ENCODE peak calls at places on chromosome 18, in nine cellular contexts. W is HuH-7.5; J is PC-3; E is Karpas-422; I is Daoy; S is brain microvascular endothelial cell; Y is OCI-LY7; Q is prostate gland; H is stimulated activated CD8-positive, alpha-beta memory T cell treated with anti-CD3 and anti-CD28 coated beads, Interleukin-4, amount 100 ng/mL, for 48 hours. B is an unnamed sample.

GRCh38 chr18:13376298-13376840 is 157.8 kb downstream of the LDLRAD4 start:
- DNase-seq in Y (no peak), J (no peak), W (no peak), I (no peak), S (no peak), Q (no peak), H (peak; percentile 64), E (no peak), B (peak; percentile 42)

GRCh38 chr18:79680100-79680879 is 687 bp downstream of the CTDP1 start:
- DNase-seq in Y (peak; percentile 4), S (peak; percentile 49), I (peak; percentile 24), E (peak; percentile 65), W (peak; percentile 49), H (peak; percentile 74), J (peak; percentile 58), Q (peak; percentile 43), B (peak; percentile 24)

GRCh38 chr18:42574871-42575270 is 540.6 kb downstream of the RIT2 start:
- DNase-seq in I (no peak), Q (no peak), H (no peak), E (no peak), S (no peak), J (no peak), Y (no peak), W (no peak), B (no peak)

GRCh38 chr18:48355526-48356115 is 53.6 kb downstream of the ZBTB7C start:
- DNase-seq in Q (no peak), I (no peak), W (no peak), S (no peak), Y (no peak), E (no peak), H (no peak), J (no peak), B (no peak)

GRCh38 chr18:72672364-72673151 is 128.4 kb upstream of the CBLN2 start:
- DNase-seq in H (no peak), Y (peak; percentile 14), Q (no peak), E (peak; percentile 85), I (peak; percentile 22), W (no peak), J (peak; percentile 62), S (peak; percentile 28), B (peak; percentile 13)

GRCh38 chr18:70621710-70622109 is 332.9 kb downstream of the SOCS6 start:
- DNase-seq in H (no peak), I (no peak), Q (no peak), E (no peak), J (no peak), Y (no peak), W (no peak), S (no peak), B (no peak)

GRCh38 chr18:59426855-59427254 is 67.8 kb upstream of the LMAN1 start:
- DNase-seq in Y (no peak), J (no peak), E (no peak), I (no peak), Q (no peak), W (no peak), H (no peak), S (no peak), B (no peak)

GRCh38 chr18:655445-655844 is 2.0 kb upstream of the TYMS start:
- DNase-seq in I (no peak), H (no peak), J (no peak), E (no peak), Q (no peak), S (no peak), Y (no peak), W (no peak), B (no peak)

GRCh38 chr18:40046596-40046995 is 1908.4 kb upstream of the PIK3C3 start:
- DNase-seq in I (no peak), W (no peak), J (no peak), H (no peak), Y (no peak), S (no peak), E (no peak), Q (no peak), B (no peak)

GRCh38 chr18:12231040-12231882 is 22.9 kb upstream of the CIDEA start:
- DNase-seq in S (no peak), W (peak; percentile 6), I (no peak), E (no peak), Q (no peak), H (no peak), J (no peak), Y (no peak), B (no peak)

GRCh38 chr18:8427339-8427738 is 181.9 kb upstream of the RAB12 start:
- DNase-seq in Y (no peak), I (no peak), J (no peak), Q (no peak), W (no peak), S (no peak), H (no peak), E (no peak), B (no peak)

GRCh38 chr18:73908323-73908722 is 239.3 kb downstream of the FBXO15 start:
- DNase-seq in J (peak; percentile 45), I (no peak), Q (no peak), Y (no peak), S (peak; percentile 25), W (no peak), E (no peak), H (no peak), B (no peak)

GRCh38 chr18:23828426-23828825 is 139.2 kb downstream of the LAMA3 start:
- DNase-seq in Q (no peak), Y (peak; percentile 53), W (no peak), H (peak; percentile 35), E (no peak), J (peak; percentile 88), S (peak; percentile 85), I (peak; percentile 75), B (peak; percentile 26)

GRCh38 chr18:35983818-35984217 is 11.3 kb downstream of the RMP24 start:
- DNase-seq in Y (no peak), H (no peak), J (no peak), E (no peak), Q (no peak), I (no peak), S (peak; percentile 52), W (no peak), B (no peak)

GRCh38 chr18:14908541-14908940 is 160.6 kb downstream of the ANKRD30B start:
- DNase-seq in W (no peak), I (no peak), S (no peak), H (no peak), Q (no peak), J (no peak), Y (no peak), E (no peak), B (no peak)

GRCh38 chr18:29849145-29849544 is 1193.4 kb downstream of the DSC3 start:
- DNase-seq in H (no peak), Y (no peak), W (no peak), I (no peak), Q (no peak), E (no peak), J (peak; percentile 61), S (no peak), B (no peak)

GRCh38 chr18:22346342-22346967 is 71.3 kb downstream of the CTAGE1 start:
- DNase-seq in Y (no peak), H (no peak), J (peak; percentile 73), Q (peak; percentile 28), I (peak; percentile 83), S (peak; percentile 78), E (no peak), W (no peak), B (no peak)

GRCh38 chr18:7987284-7987976 is 420.3 kb downstream of the PTPRM start:
- DNase-seq in J (peak; percentile 59), H (no peak), W (no peak), Y (no peak), I (peak; percentile 38), E (no peak), S (peak; percentile 88), Q (no peak), B (no peak)

GRCh38 chr18:74819433-74820059 is 221.9 kb downstream of the ZNF407 start:
- DNase-seq in Y (peak; percentile 26), I (no peak), S (no peak), E (peak; percentile 82), H (no peak), W (no peak), Q (no peak), J (peak; percentile 45), B (no peak)

GRCh38 chr18:36818652-36819051 is 10.2 kb downstream of the TPGS2 start:
- DNase-seq in J (no peak), H (no peak), E (no peak), I (no peak), W (no peak), Q (no peak), S (no peak), Y (no peak), B (no peak)

GRCh38 chr18:75698861-75699260 is 271.4 kb upstream of the SMIM21 start:
- DNase-seq in S (no peak), W (no peak), E (no peak), Q (no peak), I (peak; percentile 38), J (no peak), H (no peak), Y (no peak), B (no peak)

GRCh38 chr18:44601447-44601846 is 79.2 kb upstream of the SETBP1 start:
- DNase-seq in Q (no peak), H (no peak), J (peak; percentile 78), Y (no peak), S (peak; percentile 68), I (peak; percentile 45), E (no peak), W (no peak), B (peak; percentile 88)

GRCh38 chr18:76957384-76958355 is 135.3 kb downstream of the ZNF236 start:
- DNase-seq in W (no peak), J (no peak), H (no peak), I (no peak), S (no peak), Q (no peak), E (no peak), Y (no peak), B (no peak)

GRCh38 chr18:56532176-56532840 is 106.1 kb downstream of the TXNL1 start:
- DNase-seq in Q (no peak), S (peak; percentile 19), I (peak; percentile 70), H (peak; percentile 34), Y (no peak), J (peak; percentile 13), W (no peak), E (no peak), B (no peak)

GRCh38 chr18:41128126-41128525 is 826.9 kb upstream of the PIK3C3 start:
- DNase-seq in Y (no peak), J (no peak), S (no peak), Q (no peak), I (no peak), E (no peak), H (no peak), W (no peak), B (no peak)

GRCh38 chr18:3251249-3251962 is 3.8 kb downstream of the MYL12A start:
- DNase-seq in E (peak; percentile 41), I (no peak), H (no peak), Y (no peak), S (no peak), W (no peak), Q (no peak), J (no peak), B (no peak)

GRCh38 chr18:51278045-51278649 is 80.7 kb upstream of the MEX3C start:
- DNase-seq in Y (peak; percentile 32), I (no peak), E (peak; percentile 88), W (no peak), H (peak; percentile 77), S (peak; percentile 38), Q (no peak), J (peak; percentile 44), B (peak; percentile 16)

GRCh38 chr18:41060967-41061366 is 894.1 kb upstream of the PIK3C3 start:
- DNase-seq in I (no peak), W (no peak), Y (no peak), H (no peak), S (no peak), Q (no peak), E (no peak), J (peak; percentile 8), B (no peak)

GRCh38 chr18:80108122-80108536 is 933 bp upstream of the ADNP2 start:
- DNase-seq in S (no peak), E (no peak), J (no peak), Q (no peak), I (no peak), H (no peak), W (no peak), Y (no peak), B (no peak)

GRCh38 chr18:33577688-33578370 is at the start of gene ASXL3:
- DNase-seq in S (no peak), E (no peak), Y (peak; percentile 23), H (no peak), I (peak; percentile 34), W (peak; percentile 22), Q (peak; percentile 17), J (no peak), B (no peak)

GRCh38 chr18:37398248-37398920 is 167.2 kb downstream of the CELF4 start:
- DNase-seq in J (no peak), S (no peak), H (no peak), E (no peak), Y (no peak), I (no peak), Q (no peak), W (no peak), B (peak; percentile 98)

B was measured in foreskin melanocyte.